ENCODE peak calls at places on chromosome 1, in eight cellular contexts. One of them, this sample, is unnamed.

GRCh38 chr1:109787845-109788605 is 24.3 kb upstream of the EPS8L3 start:
- DNase-seq in HepG2: no peak
- DNase-seq in breast epithelium: no peak
- DNase-seq in ovary: no peak
- DNase-seq in transverse colon: peak
- DNase-seq in H1: no peak
- DNase-seq in heart left ventricle: no peak
- DNase-seq in tibial nerve: no peak
- DNase-seq in this sample: no peak

GRCh38 chr1:198890531-198890930 is 251.7 kb downstream of the PTPRC start:
- DNase-seq in HepG2: no peak
- DNase-seq in breast epithelium: no peak
- DNase-seq in ovary: no peak
- DNase-seq in transverse colon: no peak
- DNase-seq in H1: no peak
- DNase-seq in heart left ventricle: no peak
- DNase-seq in tibial nerve: no peak
- DNase-seq in this sample: no peak

GRCh38 chr1:8422439-8423133 is 104.7 kb downstream of the SLC45A1 start:
- DNase-seq in HepG2: no peak
- DNase-seq in breast epithelium: no peak
- DNase-seq in ovary: peak
- DNase-seq in transverse colon: peak
- DNase-seq in H1: no peak
- DNase-seq in heart left ventricle: no peak
- DNase-seq in tibial nerve: no peak
- DNase-seq in this sample: peak

GRCh38 chr1:119420638-119421037 is 5.7 kb downstream of the HSD3B2 start:
- DNase-seq in HepG2: no peak
- DNase-seq in breast epithelium: no peak
- DNase-seq in ovary: no peak
- DNase-seq in transverse colon: no peak
- DNase-seq in H1: no peak
- DNase-seq in heart left ventricle: no peak
- DNase-seq in tibial nerve: no peak
- DNase-seq in this sample: no peak

GRCh38 chr1:36517019-36517387 is 34.3 kb upstream of the CSF3R start:
- DNase-seq in HepG2: no peak
- DNase-seq in breast epithelium: peak
- DNase-seq in ovary: no peak
- DNase-seq in transverse colon: no peak
- DNase-seq in H1: no peak
- DNase-seq in heart left ventricle: no peak
- DNase-seq in tibial nerve: no peak
- DNase-seq in this sample: no peak

GRCh38 chr1:52190500-52191252 is 48.8 kb downstream of the ZFYVE9 start:
- DNase-seq in HepG2: no peak
- DNase-seq in breast epithelium: no peak
- DNase-seq in ovary: no peak
- DNase-seq in transverse colon: no peak
- DNase-seq in H1: no peak
- DNase-seq in heart left ventricle: no peak
- DNase-seq in tibial nerve: no peak
- DNase-seq in this sample: no peak

GRCh38 chr1:26824735-26825134 is 1.8 kb upstream of the ZDHHC18 start:
- DNase-seq in HepG2: no peak
- DNase-seq in breast epithelium: no peak
- DNase-seq in ovary: no peak
- DNase-seq in transverse colon: no peak
- DNase-seq in H1: no peak
- DNase-seq in heart left ventricle: no peak
- DNase-seq in tibial nerve: no peak
- DNase-seq in this sample: no peak

GRCh38 chr1:8974551-8974950 is 28.9 kb downstream of the CA6 start:
- DNase-seq in HepG2: no peak
- DNase-seq in breast epithelium: no peak
- DNase-seq in ovary: no peak
- DNase-seq in transverse colon: no peak
- DNase-seq in H1: no peak
- DNase-seq in heart left ventricle: no peak
- DNase-seq in tibial nerve: no peak
- DNase-seq in this sample: no peak

GRCh38 chr1:89608627-89609338 is 24.1 kb upstream of the LRRC8C start:
- DNase-seq in HepG2: no peak
- DNase-seq in breast epithelium: no peak
- DNase-seq in ovary: no peak
- DNase-seq in transverse colon: peak
- DNase-seq in H1: no peak
- DNase-seq in heart left ventricle: no peak
- DNase-seq in tibial nerve: no peak
- DNase-seq in this sample: no peak

GRCh38 chr1:206719169-206719839 is 34.6 kb downstream of the MAPKAPK2 start:
- DNase-seq in HepG2: no peak
- DNase-seq in breast epithelium: no peak
- DNase-seq in ovary: no peak
- DNase-seq in transverse colon: no peak
- DNase-seq in H1: no peak
- DNase-seq in heart left ventricle: no peak
- DNase-seq in tibial nerve: no peak
- DNase-seq in this sample: no peak

GRCh38 chr1:247293047-247293446 is 37.2 kb downstream of the VN1R5 start:
- DNase-seq in HepG2: no peak
- DNase-seq in breast epithelium: no peak
- DNase-seq in ovary: no peak
- DNase-seq in transverse colon: no peak
- DNase-seq in H1: no peak
- DNase-seq in heart left ventricle: no peak
- DNase-seq in tibial nerve: no peak
- DNase-seq in this sample: no peak

GRCh38 chr1:99756598-99756997 is 9.8 kb downstream of the FRRS1 start:
- DNase-seq in HepG2: no peak
- DNase-seq in breast epithelium: no peak
- DNase-seq in ovary: no peak
- DNase-seq in transverse colon: no peak
- DNase-seq in H1: no peak
- DNase-seq in heart left ventricle: no peak
- DNase-seq in tibial nerve: no peak
- DNase-seq in this sample: no peak

GRCh38 chr1:78005755-78006154 is 1.0 kb downstream of the DNAJB4 start:
- DNase-seq in HepG2: peak
- DNase-seq in breast epithelium: no peak
- DNase-seq in ovary: peak
- DNase-seq in transverse colon: peak
- DNase-seq in H1: no peak
- DNase-seq in heart left ventricle: no peak
- DNase-seq in tibial nerve: no peak
- DNase-seq in this sample: peak

GRCh38 chr1:107925565-107925964 is 39.4 kb downstream of the VAV3 start:
- DNase-seq in HepG2: no peak
- DNase-seq in breast epithelium: no peak
- DNase-seq in ovary: no peak
- DNase-seq in transverse colon: no peak
- DNase-seq in H1: no peak
- DNase-seq in heart left ventricle: no peak
- DNase-seq in tibial nerve: no peak
- DNase-seq in this sample: no peak

GRCh38 chr1:228401782-228402637 is 4.6 kb downstream of the TRIM11 start:
- DNase-seq in HepG2: no peak
- DNase-seq in breast epithelium: no peak
- DNase-seq in ovary: no peak
- DNase-seq in transverse colon: no peak
- DNase-seq in H1: no peak
- DNase-seq in heart left ventricle: no peak
- DNase-seq in tibial nerve: no peak
- DNase-seq in this sample: no peak

GRCh38 chr1:156310962-156311361 is 11.9 kb upstream of the VHLL start:
- DNase-seq in HepG2: no peak
- DNase-seq in breast epithelium: peak
- DNase-seq in ovary: no peak
- DNase-seq in transverse colon: no peak
- DNase-seq in H1: no peak
- DNase-seq in heart left ventricle: no peak
- DNase-seq in tibial nerve: no peak
- DNase-seq in this sample: no peak

GRCh38 chr1:234108921-234109320 is 204.4 kb downstream of the SLC35F3 start:
- DNase-seq in HepG2: no peak
- DNase-seq in breast epithelium: no peak
- DNase-seq in ovary: no peak
- DNase-seq in transverse colon: no peak
- DNase-seq in H1: no peak
- DNase-seq in heart left ventricle: no peak
- DNase-seq in tibial nerve: no peak
- DNase-seq in this sample: no peak

GRCh38 chr1:234102591-234102990 is 198.1 kb downstream of the SLC35F3 start:
- DNase-seq in HepG2: no peak
- DNase-seq in breast epithelium: no peak
- DNase-seq in ovary: no peak
- DNase-seq in transverse colon: no peak
- DNase-seq in H1: no peak
- DNase-seq in heart left ventricle: no peak
- DNase-seq in tibial nerve: no peak
- DNase-seq in this sample: no peak

GRCh38 chr1:234107416-234108021 is 203.0 kb downstream of the SLC35F3 start:
- DNase-seq in HepG2: no peak
- DNase-seq in breast epithelium: no peak
- DNase-seq in ovary: no peak
- DNase-seq in transverse colon: no peak
- DNase-seq in H1: no peak
- DNase-seq in heart left ventricle: no peak
- DNase-seq in tibial nerve: no peak
- DNase-seq in this sample: no peak

GRCh38 chr1:234106032-234106431 is 201.6 kb downstream of the SLC35F3 start:
- DNase-seq in HepG2: no peak
- DNase-seq in breast epithelium: no peak
- DNase-seq in ovary: no peak
- DNase-seq in transverse colon: no peak
- DNase-seq in H1: no peak
- DNase-seq in heart left ventricle: no peak
- DNase-seq in tibial nerve: no peak
- DNase-seq in this sample: no peak

GRCh38 chr1:234103198-234103597 is 198.7 kb downstream of the SLC35F3 start:
- DNase-seq in HepG2: no peak
- DNase-seq in breast epithelium: no peak
- DNase-seq in ovary: no peak
- DNase-seq in transverse colon: no peak
- DNase-seq in H1: no peak
- DNase-seq in heart left ventricle: no peak
- DNase-seq in tibial nerve: no peak
- DNase-seq in this sample: no peak
- TF ChIP-seq POLR2A in HepG2: no peak
- TF ChIP-seq POLR2A in breast epithelium: no peak
- TF ChIP-seq POLR2A in ovary: no peak
- TF ChIP-seq POLR2A in transverse colon: no peak
- TF ChIP-seq POLR2A in H1: no peak
- TF ChIP-seq POLR2A in heart left ventricle: no peak
- TF ChIP-seq POLR2A in tibial nerve: no peak
- TF ChIP-seq POLR2A in this sample: no peak

DNA sequence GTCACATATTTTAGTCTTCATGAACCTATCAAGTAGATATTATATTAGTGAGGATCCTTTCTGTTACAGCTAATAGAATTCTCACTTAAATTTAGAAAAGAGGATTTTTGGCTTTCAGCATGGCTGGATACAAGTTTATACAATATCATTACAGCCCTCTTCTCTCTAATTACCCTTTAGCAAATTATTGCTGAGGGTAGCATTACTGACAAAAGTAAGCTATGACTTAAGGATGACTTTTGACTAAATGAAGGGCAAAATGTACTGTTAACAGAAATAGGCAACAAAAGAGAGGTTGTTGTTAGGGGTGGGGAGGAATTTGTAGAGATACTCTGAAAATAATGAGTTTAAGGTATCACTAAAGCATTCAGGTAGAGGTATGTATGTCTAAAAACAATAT is 85.8 kb downstream of the FNBP1L start:
- DNase-seq in HepG2: no peak
- DNase-seq in breast epithelium: no peak
- DNase-seq in ovary: no peak
- DNase-seq in transverse colon: no peak
- DNase-seq in H1: no peak
- DNase-seq in heart left ventricle: no peak
- DNase-seq in tibial nerve: no peak
- DNase-seq in this sample: no peak
- TF ChIP-seq POLR2A in HepG2: no peak
- TF ChIP-seq POLR2A in breast epithelium: no peak
- TF ChIP-seq POLR2A in ovary: no peak
- TF ChIP-seq POLR2A in transverse colon: no peak
- TF ChIP-seq POLR2A in H1: no peak
- TF ChIP-seq POLR2A in heart left ventricle: no peak
- TF ChIP-seq POLR2A in tibial nerve: no peak
- TF ChIP-seq POLR2A in this sample: no peak

GRCh38 chr1:116409751-116410182 is 36.7 kb downstream of the ATP1A1 start:
- DNase-seq in HepG2: no peak
- DNase-seq in breast epithelium: peak
- DNase-seq in ovary: no peak
- DNase-seq in transverse colon: no peak
- DNase-seq in H1: no peak
- DNase-seq in heart left ventricle: peak
- DNase-seq in tibial nerve: no peak
- DNase-seq in this sample: no peak
- TF ChIP-seq POLR2A in HepG2: no peak
- TF ChIP-seq POLR2A in breast epithelium: no peak
- TF ChIP-seq POLR2A in ovary: no peak
- TF ChIP-seq POLR2A in transverse colon: no peak
- TF ChIP-seq POLR2A in H1: no peak
- TF ChIP-seq POLR2A in heart left ventricle: no peak
- TF ChIP-seq POLR2A in tibial nerve: no peak
- TF ChIP-seq POLR2A in this sample: no peak

GRCh38 chr1:168824418-168824817 is 95.4 kb upstream of the DPT start:
- DNase-seq in HepG2: no peak
- DNase-seq in breast epithelium: no peak
- DNase-seq in ovary: no peak
- DNase-seq in transverse colon: no peak
- DNase-seq in H1: no peak
- DNase-seq in heart left ventricle: no peak
- DNase-seq in tibial nerve: no peak
- DNase-seq in this sample: no peak

GRCh38 chr1:168823988-168824387 is 95.0 kb upstream of the DPT start:
- DNase-seq in HepG2: no peak
- DNase-seq in breast epithelium: no peak
- DNase-seq in ovary: no peak
- DNase-seq in transverse colon: no peak
- DNase-seq in H1: no peak
- DNase-seq in heart left ventricle: peak
- DNase-seq in tibial nerve: no peak
- DNase-seq in this sample: no peak

GRCh38 chr1:168821434-168821833 is 92.4 kb upstream of the DPT start:
- DNase-seq in HepG2: no peak
- DNase-seq in breast epithelium: no peak
- DNase-seq in ovary: no peak
- DNase-seq in transverse colon: no peak
- DNase-seq in H1: no peak
- DNase-seq in heart left ventricle: no peak
- DNase-seq in tibial nerve: no peak
- DNase-seq in this sample: no peak

GRCh38 chr1:168822911-168823310 is 93.9 kb upstream of the DPT start:
- DNase-seq in HepG2: no peak
- DNase-seq in breast epithelium: no peak
- DNase-seq in ovary: no peak
- DNase-seq in transverse colon: no peak
- DNase-seq in H1: no peak
- DNase-seq in heart left ventricle: no peak
- DNase-seq in tibial nerve: no peak
- DNase-seq in this sample: no peak

GRCh38 chr1:168819668-168820067 is 90.7 kb upstream of the DPT start:
- DNase-seq in HepG2: no peak
- DNase-seq in breast epithelium: no peak
- DNase-seq in ovary: no peak
- DNase-seq in transverse colon: no peak
- DNase-seq in H1: no peak
- DNase-seq in heart left ventricle: no peak
- DNase-seq in tibial nerve: no peak
- DNase-seq in this sample: no peak
- TF ChIP-seq POLR2A in HepG2: no peak
- TF ChIP-seq POLR2A in breast epithelium: no peak
- TF ChIP-seq POLR2A in ovary: no peak
- TF ChIP-seq POLR2A in transverse colon: no peak
- TF ChIP-seq POLR2A in H1: no peak
- TF ChIP-seq POLR2A in heart left ventricle: no peak
- TF ChIP-seq POLR2A in tibial nerve: no peak
- TF ChIP-seq POLR2A in this sample: no peak